ENCODE peak calls at places on chromosomes 13 and 19, in four cellular contexts. One of them, this sample, is unnamed.

GRCh38 chr13:30872195-30872594 is 33.9 kb upstream of the MEDAG start:
- DNase-seq in tibial nerve: no peak
- DNase-seq in stomach: no peak
- DNase-seq in A549: no peak
- DNase-seq in this sample: no peak

GRCh38 chr19:15379996-15380647 is 535 bp upstream of the AKAP8 start:
- DNase-seq in tibial nerve: no peak
- DNase-seq in stomach: peak
- DNase-seq in A549: peak
- DNase-seq in this sample: no peak

GRCh38 chr19:39765091-39766076 is 13.3 kb upstream of the LEUTX start:
- DNase-seq in stomach: peak
- DNase-seq in A549: peak
- DNase-seq in tibial nerve: no peak
- DNase-seq in this sample: no peak

GRCh38 chr19:54256250-54257115 is 590 bp downstream of the LILRB5 start:
- DNase-seq in tibial nerve: no peak
- DNase-seq in A549: no peak
- DNase-seq in stomach: no peak
- DNase-seq in this sample: no peak

GRCh38 chr19:16067205-16067938 is 8.9 kb upstream of the TPM4 start:
- DNase-seq in tibial nerve: no peak
- DNase-seq in A549: no peak
- DNase-seq in stomach: peak
- DNase-seq in this sample: no peak

GRCh38 chr19:50565984-50566903 is 2.0 kb downstream of the LRRC4B start:
- DNase-seq in stomach: no peak
- DNase-seq in tibial nerve: no peak
- DNase-seq in A549: no peak
- DNase-seq in this sample: no peak

GRCh38 chr13:73608731-73609485 is 525.3 kb downstream of the KLF12 start:
- DNase-seq in A549: no peak
- DNase-seq in tibial nerve: no peak
- DNase-seq in stomach: no peak
- DNase-seq in this sample: no peak

GRCh38 chr19:29813665-29814064 is 1.9 kb downstream of the CCNE1 start:
- DNase-seq in tibial nerve: no peak
- DNase-seq in stomach: no peak
- DNase-seq in A549: no peak
- DNase-seq in this sample: no peak

GRCh38 chr19:16381756-16382401 is 57.3 kb downstream of the KLF2 start:
- DNase-seq in A549: no peak
- DNase-seq in stomach: no peak
- DNase-seq in tibial nerve: peak
- DNase-seq in this sample: no peak

GRCh38 chr19:42176990-42177685 is 40.3 kb downstream of the DEDD2 start:
- DNase-seq in stomach: peak
- DNase-seq in tibial nerve: peak
- DNase-seq in A549: peak
- DNase-seq in this sample: peak

GRCh38 chr19:32976223-32976805 is 4.3 kb downstream of the FAAP24 start:
- DNase-seq in stomach: peak
- DNase-seq in tibial nerve: peak
- DNase-seq in A549: peak
- DNase-seq in this sample: peak

GRCh38 chr13:59038824-59039223 is 1124.9 kb downstream of the DIAPH3 start:
- DNase-seq in stomach: no peak
- DNase-seq in tibial nerve: no peak
- DNase-seq in A549: peak
- DNase-seq in this sample: no peak

GRCh38 chr13:45775401-45775963 is 73.4 kb downstream of the CBY2 start:
- DNase-seq in A549: no peak
- DNase-seq in stomach: no peak
- DNase-seq in tibial nerve: no peak
- DNase-seq in this sample: no peak

GRCh38 chr19:39524495-39524894 is 8.2 kb downstream of the EID2B start:
- DNase-seq in A549: no peak
- DNase-seq in stomach: no peak
- DNase-seq in tibial nerve: no peak
- DNase-seq in this sample: no peak

GRCh38 chr19:10471909-10472308 is 31.2 kb downstream of the KEAP1 start:
- DNase-seq in A549: peak
- DNase-seq in tibial nerve: no peak
- DNase-seq in stomach: no peak
- DNase-seq in this sample: no peak

GRCh38 chr19:30883071-30883470 is 466.2 kb downstream of the TSHZ3 start:
- DNase-seq in stomach: no peak
- DNase-seq in A549: no peak
- DNase-seq in tibial nerve: no peak
- DNase-seq in this sample: no peak

GRCh38 chr19:8333771-8334457 is 9.1 kb downstream of the KANK3 start:
- DNase-seq in stomach: no peak
- DNase-seq in tibial nerve: no peak
- DNase-seq in A549: no peak
- DNase-seq in this sample: no peak

GRCh38 chr13:75452564-75452963 is 29.4 kb downstream of the TBC1D4 start:
- DNase-seq in stomach: no peak
- DNase-seq in tibial nerve: no peak
- DNase-seq in A549: no peak
- DNase-seq in this sample: no peak

GRCh38 chr13:20526664-20527063 is 1.0 kb upstream of the CRYL1 start:
- DNase-seq in stomach: no peak
- DNase-seq in A549: no peak
- DNase-seq in tibial nerve: no peak
- DNase-seq in this sample: no peak

GRCh38 chr13:93714171-93714570 is 487.6 kb downstream of the GPC6 start:
- DNase-seq in stomach: no peak
- DNase-seq in tibial nerve: no peak
- DNase-seq in A549: no peak
- DNase-seq in this sample: no peak

GRCh38 chr19:7748756-7749155 is 1.4 kb upstream of the CD209 start:
- DNase-seq in A549: peak
- DNase-seq in stomach: no peak
- DNase-seq in tibial nerve: no peak
- DNase-seq in this sample: no peak

GRCh38 chr13:71661921-71662320 is 205.1 kb downstream of the DACH1 start:
- DNase-seq in tibial nerve: no peak
- DNase-seq in A549: no peak
- DNase-seq in stomach: no peak
- DNase-seq in this sample: no peak

GRCh38 chr13:106566682-106567420 is 1.1 kb downstream of the ARGLU1 start:
- DNase-seq in A549: peak
- DNase-seq in tibial nerve: peak
- DNase-seq in stomach: peak
- DNase-seq in this sample: no peak

GRCh38 chr19:12794196-12794921 is 3.1 kb downstream of the JUNB start:
- DNase-seq in stomach: no peak
- DNase-seq in A549: peak
- DNase-seq in tibial nerve: no peak
- DNase-seq in this sample: peak

GRCh38 chr13:95237310-95237870 is 63.9 kb downstream of the ABCC4 start:
- DNase-seq in tibial nerve: no peak
- DNase-seq in A549: no peak
- DNase-seq in stomach: no peak
- DNase-seq in this sample: no peak

GRCh38 chr13:76939215-76939614 is 9.1 kb upstream of the ACOD1 start:
- DNase-seq in A549: no peak
- DNase-seq in stomach: no peak
- DNase-seq in tibial nerve: no peak
- DNase-seq in this sample: no peak

GRCh38 chr13:57933606-57934005 is 302.1 kb downstream of the PCDH17 start:
- DNase-seq in tibial nerve: no peak
- DNase-seq in stomach: no peak
- DNase-seq in A549: no peak
- DNase-seq in this sample: no peak

DNA sequence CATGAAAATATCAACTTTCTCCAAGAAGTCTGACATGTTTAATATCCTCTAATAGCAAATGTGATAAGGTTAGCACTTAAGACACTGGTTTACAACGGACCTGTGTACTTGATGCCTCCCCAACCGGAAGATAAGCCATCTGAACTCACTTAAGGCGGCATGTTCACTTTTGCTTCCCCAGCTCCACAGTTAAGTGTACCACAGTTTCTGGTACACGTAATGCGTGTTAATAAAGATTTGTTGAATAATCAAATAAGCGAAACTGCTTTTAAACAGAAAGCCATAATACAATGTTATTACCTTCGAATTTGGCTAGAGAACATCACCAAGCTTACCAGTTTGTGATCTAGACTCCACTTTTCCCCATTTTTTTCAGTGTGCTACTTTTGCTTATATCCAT is 1.4 kb upstream of the PAN3 start:
- DNase-seq in stomach: no peak
- DNase-seq in tibial nerve: no peak
- DNase-seq in A549: no peak
- DNase-seq in this sample: no peak
- H3K27ac ChIP-seq in stomach: no peak
- H3K27ac ChIP-seq in tibial nerve: no peak
- H3K27ac ChIP-seq in A549: peak
- H3K27ac ChIP-seq in this sample: peak

GRCh38 chr13:42380420-42381164 is 108.6 kb downstream of the AKAP11 start:
- DNase-seq in tibial nerve: no peak
- DNase-seq in stomach: no peak
- DNase-seq in A549: no peak
- DNase-seq in this sample: no peak
- H3K27ac ChIP-seq in tibial nerve: no peak
- H3K27ac ChIP-seq in stomach: no peak
- H3K27ac ChIP-seq in A549: no peak
- H3K27ac ChIP-seq in this sample: no peak

DNA sequence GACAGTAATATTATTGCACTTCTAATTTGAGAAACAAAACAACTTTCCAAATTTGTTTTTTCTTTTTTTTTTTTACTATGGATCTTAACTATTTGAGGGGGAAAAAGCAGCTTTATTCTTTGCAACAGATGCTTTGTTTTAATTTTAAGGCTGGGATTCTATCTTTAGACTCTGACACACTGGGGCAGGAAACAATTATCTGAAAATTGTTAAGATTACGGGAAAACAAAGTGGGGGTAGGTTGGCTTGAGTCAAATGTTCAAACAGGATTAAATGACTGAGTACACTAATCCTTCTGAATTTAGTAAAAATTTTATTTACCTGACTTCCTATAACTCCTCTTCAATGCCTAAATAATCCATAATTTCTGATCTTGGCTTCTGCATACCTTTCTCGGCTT is 543.2 kb downstream of the SLITRK6 start:
- DNase-seq in stomach: no peak
- DNase-seq in A549: no peak
- DNase-seq in tibial nerve: no peak
- DNase-seq in this sample: no peak
- H3K27ac ChIP-seq in stomach: no peak
- H3K27ac ChIP-seq in A549: no peak
- H3K27ac ChIP-seq in tibial nerve: no peak
- H3K27ac ChIP-seq in this sample: no peak

GRCh38 chr19:34319785-34320184 is 45.2 kb upstream of the GPI start:
- DNase-seq in stomach: no peak
- DNase-seq in A549: no peak
- DNase-seq in tibial nerve: no peak
- DNase-seq in this sample: no peak
- H3K27ac ChIP-seq in stomach: peak
- H3K27ac ChIP-seq in A549: no peak
- H3K27ac ChIP-seq in tibial nerve: peak
- H3K27ac ChIP-seq in this sample: no peak

This sample was measured in naive thymus-derived CD4-positive, alpha-beta T cell.